ENCODE peak calls at places on chromosomes 12 and 14, in four cellular contexts. T is PC-3, Y is mesenchymal stem cell, E is IMR-90. K is an unnamed sample. For H3K36me3, the result is how much of the 10 kb centered on the place peaks cover.

GRCh38 chr12:29782285-29782820 is 1.4 kb downstream of the TMTC1 start:
- DNase-seq in T (peak), Y (peak), E (peak), K (no peak)

GRCh38 chr14:29735459-29735858 is 192.2 kb downstream of the PRKD1 start:
- DNase-seq in T (no peak), Y (no peak), E (no peak), K (no peak)

GRCh38 chr14:100656996-100657395 is 69.7 kb upstream of the DLK1 start:
- DNase-seq in T (no peak), Y (no peak), E (no peak), K (no peak)

GRCh38 chr14:92348154-92348553 is 25.2 kb downstream of the SLC24A4 start:
- DNase-seq in T (peak), Y (no peak), E (no peak), K (no peak)

GRCh38 chr14:94936411-94936892 is 166.5 kb upstream of the GSC start:
- DNase-seq in T (no peak), Y (no peak), E (no peak), K (no peak)

GRCh38 chr14:29805415-29806123 is 122.1 kb downstream of the PRKD1 start:
- DNase-seq in T (peak), Y (peak), E (peak), K (no peak)

GRCh38 chr12:76241371-76241770 is 106.8 kb downstream of the BBS10 start:
- DNase-seq in T (no peak), Y (no peak), E (peak), K (no peak)

GRCh38 chr12:128387811-128388422 is 120.9 kb downstream of the TMEM132C start:
- DNase-seq in T (peak), Y (no peak), E (no peak), K (peak)

GRCh38 chr12:101925352-101925751 is 48.0 kb downstream of the DRAM1 start:
- DNase-seq in T (peak), Y (peak), E (peak), K (no peak)

GRCh38 chr14:52032196-52032865 is 36.5 kb downstream of the NID2 start:
- DNase-seq in T (no peak), Y (peak), E (no peak), K (no peak)

GRCh38 chr14:52029881-52030280 is 39.0 kb downstream of the NID2 start:
- DNase-seq in T (no peak), Y (no peak), E (no peak), K (no peak)

GRCh38 chr14:52031781-52032180 is 37.1 kb downstream of the NID2 start:
- DNase-seq in T (no peak), Y (peak), E (peak), K (no peak)

GRCh38 chr14:52033131-52033642 is 35.7 kb downstream of the NID2 start:
- DNase-seq in T (no peak), Y (peak), E (peak), K (no peak)
- H3K9ac ChIP-seq in T (no peak), Y (peak), E (no peak), K (no peak)

DNA sequence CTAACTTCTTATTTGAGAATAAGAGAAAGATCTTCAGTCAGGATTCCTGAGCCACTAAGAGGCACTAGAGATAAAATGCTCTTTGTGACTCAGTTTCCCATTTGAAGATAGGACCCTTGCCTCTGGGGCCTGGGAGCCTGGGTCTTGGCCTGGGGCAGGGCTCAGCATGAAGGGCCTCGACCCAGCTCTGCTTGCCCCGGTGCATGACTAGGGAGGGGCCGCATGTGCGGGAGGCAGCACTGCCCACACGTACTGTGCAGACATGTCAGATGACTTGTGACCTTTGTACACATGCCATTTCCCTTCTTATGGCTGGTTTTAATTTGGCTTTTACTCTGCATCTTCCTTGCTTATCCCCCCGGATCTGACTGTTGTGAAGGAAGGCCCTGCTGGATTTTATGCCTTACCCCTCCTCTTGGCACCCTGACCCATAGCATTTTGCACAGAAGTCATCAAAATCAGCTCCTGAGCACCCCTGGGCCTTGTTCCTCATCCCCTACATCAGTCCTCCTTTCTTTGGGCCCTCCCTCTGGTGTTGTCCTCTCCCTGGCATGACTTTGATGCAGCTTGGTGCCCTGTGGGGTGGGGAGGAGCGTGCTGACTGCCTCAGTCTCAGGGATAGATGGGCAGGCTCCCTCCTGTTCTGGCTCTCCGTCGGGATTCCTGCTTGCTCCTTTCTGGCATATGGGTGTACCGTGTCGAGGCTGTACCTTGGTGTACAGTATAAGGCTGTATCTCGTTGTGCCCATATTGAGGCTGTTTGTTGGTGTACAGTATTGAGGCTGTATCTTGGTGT is 4.4 kb downstream of the CLSTN3 start:
- DNase-seq in T (no peak), Y (no peak), E (no peak), K (no peak)
- H3K36me3 ChIP-seq in T (under half), Y (under half), E (under half), K (under half)

DNA sequence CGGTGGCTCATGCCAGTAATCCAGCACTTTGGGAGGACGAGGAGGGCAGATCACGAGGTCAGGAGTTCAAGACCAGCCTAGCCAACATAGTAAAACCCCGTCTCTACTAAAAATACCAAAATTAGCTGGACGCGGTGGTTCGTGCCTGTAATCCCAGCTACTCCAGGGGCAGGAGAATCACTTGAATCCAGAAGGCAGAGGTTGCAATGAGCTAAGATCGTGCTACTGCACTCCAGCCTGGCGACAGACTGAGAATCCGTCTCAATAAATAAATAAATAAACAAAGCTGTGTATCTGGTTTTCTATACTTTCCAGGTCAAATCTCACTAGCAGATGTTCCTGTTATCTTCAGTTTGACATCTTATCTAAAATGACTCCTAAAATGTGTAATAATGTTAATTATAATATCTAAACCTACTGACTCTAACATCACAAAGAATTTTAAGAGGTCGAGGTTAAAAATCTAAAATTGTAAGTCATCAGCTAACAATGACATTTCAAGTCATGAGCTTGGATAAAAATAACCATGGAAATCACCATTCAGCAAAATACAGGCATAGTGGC is 2.4 kb upstream of the SRP54 start:
- DNase-seq in T (no peak), Y (no peak), E (no peak), K (no peak)
- H3K9ac ChIP-seq in T (peak), Y (peak), E (peak), K (peak)

DNA sequence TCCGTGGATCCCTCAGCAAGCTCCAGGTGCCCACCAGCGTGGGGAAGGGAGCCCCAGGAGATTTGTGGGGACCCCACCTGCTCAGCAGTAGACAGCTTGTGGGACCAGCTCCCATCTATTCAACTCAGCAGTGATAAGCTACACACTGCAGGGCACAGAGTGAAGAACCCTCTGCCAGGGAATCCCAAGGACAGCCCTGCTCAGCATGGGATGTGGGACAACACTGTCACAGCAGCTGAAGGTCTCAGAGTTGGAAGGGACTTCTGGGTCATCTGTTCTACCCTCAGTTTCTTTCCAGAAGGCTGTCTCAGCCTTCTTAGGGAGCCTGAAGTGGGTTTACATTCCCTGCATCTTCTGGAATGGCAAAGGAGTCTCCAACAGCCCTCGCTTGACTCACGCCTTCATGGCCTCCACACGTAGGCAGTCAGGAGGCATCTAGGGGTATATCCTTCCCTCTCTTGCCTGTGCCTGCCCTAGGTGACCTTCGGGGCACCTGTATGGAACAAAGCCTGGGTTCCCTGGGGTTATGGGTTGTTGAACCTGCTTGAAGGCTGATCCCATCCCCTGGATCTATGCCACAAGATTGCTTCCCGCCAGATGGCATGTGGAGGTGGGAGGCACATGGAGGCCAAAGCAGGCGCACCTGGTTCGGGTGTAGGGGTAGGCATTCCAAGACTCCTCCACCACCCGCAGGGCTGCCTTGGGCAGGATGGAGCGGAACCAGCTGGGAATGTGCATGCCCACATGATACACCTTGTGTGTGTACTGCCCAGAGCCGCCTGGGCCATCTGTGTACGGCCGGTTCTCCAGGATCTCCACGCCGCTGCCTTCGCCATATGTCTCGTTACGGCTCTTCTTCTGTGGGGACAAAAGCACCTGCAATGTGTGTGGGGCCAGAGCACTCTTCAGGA is 33.0 kb downstream of the ARL6IP4 start:
- DNase-seq in T (no peak), Y (no peak), E (no peak), K (no peak)
- H3K36me3 ChIP-seq in T (under half), Y (under half), E (under half), K (under half)

DNA sequence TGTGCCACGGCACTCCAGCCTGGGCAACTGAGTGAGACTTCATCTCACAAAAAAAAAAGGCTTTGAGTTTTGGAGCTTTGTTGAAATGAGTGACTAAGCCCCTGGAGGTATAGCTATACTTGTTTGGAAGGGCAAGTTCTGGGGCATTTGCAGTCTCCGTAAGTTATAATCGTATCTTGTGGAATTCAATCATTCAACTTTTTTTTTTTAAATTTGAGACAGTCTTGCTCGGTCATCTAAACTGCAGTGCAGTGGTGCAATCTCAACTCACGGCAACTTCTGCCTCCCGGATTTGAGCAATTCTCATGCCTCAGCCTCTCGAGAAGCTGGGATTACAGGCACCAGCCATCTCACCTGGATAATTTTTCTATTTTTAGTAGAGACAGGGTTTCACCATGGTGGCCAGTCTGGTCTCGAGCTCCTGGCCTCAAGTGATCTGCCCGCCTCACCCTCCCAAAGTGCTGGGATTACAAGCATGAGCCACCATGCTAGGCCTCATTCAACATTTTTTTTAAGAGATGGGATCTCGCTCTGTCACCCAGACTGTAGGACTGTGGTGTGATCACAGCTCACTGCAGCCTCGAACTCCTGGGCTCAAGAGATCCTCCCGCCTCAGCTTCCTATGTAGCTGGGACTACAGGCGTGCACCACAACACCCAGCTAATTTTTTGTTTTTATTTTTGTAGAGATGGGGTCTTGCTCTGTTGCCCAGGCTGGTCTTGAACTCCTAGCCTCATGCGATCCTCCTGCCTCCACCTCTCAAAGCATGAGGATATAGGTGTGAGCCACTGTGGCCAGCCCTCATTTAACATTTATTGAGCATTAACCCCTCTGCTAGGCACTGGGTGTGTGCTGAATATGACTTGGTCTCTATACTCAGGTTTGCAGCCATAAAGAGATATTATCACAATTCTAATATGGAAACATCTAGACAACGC is 133.7 kb upstream of the MAP1LC3B2 start:
- DNase-seq in T (no peak), Y (no peak), E (no peak), K (no peak)
- H3K9ac ChIP-seq in T (peak), Y (peak), E (no peak), K (peak)